ENCODE peak calls at places on chromosomes 12 and 14, in six cellular contexts. M, I, F, L, Z and A are unnamed samples.

GRCh38 chr14:90239139-90239538 is 17.2 kb upstream of the PSMC1 start:
- DNase-seq in F (no peak), M (no peak), I (no peak), L (peak; percentile 41), Z (no peak), A (peak; percentile 28)

GRCh38 chr12:122350444-122350843 is 72.0 kb downstream of the CLIP1 start:
- DNase-seq in M (no peak), F (no peak), I (no peak), Z (no peak), L (peak; percentile 87), A (no peak)

GRCh38 chr12:7981446-7981845 is 45.5 kb upstream of the SLC2A3 start:
- DNase-seq in M (no peak), I (no peak), F (no peak), Z (no peak), L (no peak), A (no peak)

GRCh38 chr12:26704684-26705475 is 128.1 kb downstream of the ITPR2 start:
- DNase-seq in Z (no peak), F (no peak), L (peak; percentile 62), I (no peak), M (no peak), A (no peak)

GRCh38 chr12:123916729-123917128 is 55.9 kb downstream of the CCDC92 start:
- DNase-seq in F (no peak), M (peak; percentile 65), I (peak; percentile 85), Z (peak; percentile 32), L (no peak), A (no peak)

GRCh38 chr12:51907083-51907863 is at the start of gene ACVRL1:
- DNase-seq in F (no peak), I (no peak), M (no peak), L (peak; percentile 45), Z (no peak), A (no peak)

GRCh38 chr12:23719493-23719892 is 230.0 kb downstream of the SOX5 start:
- DNase-seq in I (no peak), L (no peak), F (no peak), M (no peak), Z (no peak), A (no peak)

GRCh38 chr12:96457191-96457930 is 32.0 kb upstream of the CFAP54 start:
- DNase-seq in I (peak; percentile 36), L (no peak), F (no peak), M (no peak), Z (no peak), A (no peak)

GRCh38 chr14:61322011-61322798 is 826 bp downstream of the PRKCH start:
- DNase-seq in M (no peak), F (peak; percentile 6), L (no peak), Z (no peak), I (peak; percentile 41), A (peak; percentile 18)

GRCh38 chr12:113439606-113440030 is 17.4 kb downstream of the SDSL start:
- DNase-seq in F (peak; percentile 74), Z (no peak), M (no peak), L (peak; percentile 67), I (peak; percentile 43), A (peak; percentile 86)

GRCh38 chr12:90287585-90287984 is 578.9 kb upstream of the ATP2B1 start:
- DNase-seq in Z (no peak), I (peak; percentile 18), L (no peak), M (no peak), F (no peak), A (no peak)

GRCh38 chr14:94282991-94283723 is 9.9 kb downstream of the SERPINA10 start:
- DNase-seq in L (no peak), Z (no peak), I (no peak), F (no peak), M (no peak), A (no peak)

GRCh38 chr14:73462078-73462715 is 3.9 kb upstream of the NUMB start:
- DNase-seq in F (peak; percentile 60), M (no peak), Z (no peak), L (peak; percentile 71), I (peak; percentile 93), A (no peak)

GRCh38 chr14:63573579-63573978 is 30.4 kb upstream of the PPP2R5E start:
- DNase-seq in F (no peak), Z (no peak), L (peak; percentile 55), M (no peak), I (no peak), A (no peak)

GRCh38 chr14:20350860-20351259 is 7.4 kb downstream of the PARP2 start:
- DNase-seq in F (no peak), I (no peak), M (no peak), Z (no peak), L (no peak), A (no peak)